ENCODE peak calls at places on chromosomes 6 and 20, in eight cellular contexts. One of them, this sample, is unnamed.

GRCh38 chr6:37160922-37161778 is 8.8 kb upstream of the PIM1 start:
- DNase-seq in adrenal gland: no peak
- DNase-seq in nephron progenitor cell: no peak
- DNase-seq in NCI-H2081: no peak
- DNase-seq in NCI-H2171 treated with DMSO at 0.1 percent for 48 hours: no peak
- DNase-seq in EL: peak; percentile 23
- DNase-seq in PC-9: no peak
- DNase-seq in dermis microvascular lymphatic vessel endothelial cell: no peak
- DNase-seq in this sample: peak; percentile 42

GRCh38 chr20:57429579-57430202 is 38.5 kb downstream of the RBM38 start:
- DNase-seq in adrenal gland: peak; percentile 54
- DNase-seq in nephron progenitor cell: no peak
- DNase-seq in NCI-H2081: no peak
- DNase-seq in NCI-H2171 treated with DMSO at 0.1 percent for 48 hours: no peak
- DNase-seq in EL: peak; percentile 32
- DNase-seq in PC-9: no peak
- DNase-seq in dermis microvascular lymphatic vessel endothelial cell: no peak
- DNase-seq in this sample: no peak

GRCh38 chr20:45268531-45268930 is 14.2 kb upstream of the SLPI start:
- DNase-seq in adrenal gland: no peak
- DNase-seq in nephron progenitor cell: no peak
- DNase-seq in NCI-H2081: no peak
- DNase-seq in NCI-H2171 treated with DMSO at 0.1 percent for 48 hours: no peak
- DNase-seq in EL: no peak
- DNase-seq in PC-9: no peak
- DNase-seq in dermis microvascular lymphatic vessel endothelial cell: no peak
- DNase-seq in this sample: no peak

GRCh38 chr20:36861875-36862801 is 13.8 kb upstream of the TLDC2 start:
- DNase-seq in adrenal gland: peak; percentile 97
- DNase-seq in nephron progenitor cell: peak; percentile 40
- DNase-seq in NCI-H2081: peak; percentile 81
- DNase-seq in NCI-H2171 treated with DMSO at 0.1 percent for 48 hours: peak; percentile 43
- DNase-seq in EL: peak; percentile 97
- DNase-seq in PC-9: peak; percentile 38
- DNase-seq in dermis microvascular lymphatic vessel endothelial cell: peak; percentile 71
- DNase-seq in this sample: peak; percentile 81

GRCh38 chr6:77926198-77926752 is 273.4 kb downstream of the MEI4 start:
- DNase-seq in adrenal gland: no peak
- DNase-seq in nephron progenitor cell: no peak
- DNase-seq in NCI-H2081: no peak
- DNase-seq in NCI-H2171 treated with DMSO at 0.1 percent for 48 hours: no peak
- DNase-seq in EL: peak; percentile 1
- DNase-seq in PC-9: no peak
- DNase-seq in dermis microvascular lymphatic vessel endothelial cell: peak; percentile 26
- DNase-seq in this sample: no peak

GRCh38 chr20:50385733-50386640 is 124.2 kb upstream of the PTPN1 start:
- DNase-seq in adrenal gland: no peak
- DNase-seq in nephron progenitor cell: no peak
- DNase-seq in NCI-H2081: no peak
- DNase-seq in NCI-H2171 treated with DMSO at 0.1 percent for 48 hours: no peak
- DNase-seq in EL: no peak
- DNase-seq in PC-9: no peak
- DNase-seq in dermis microvascular lymphatic vessel endothelial cell: no peak
- DNase-seq in this sample: no peak

GRCh38 chr6:143536866-143537691 is 25.6 kb upstream of the FUCA2 start:
- DNase-seq in adrenal gland: peak; percentile 66
- DNase-seq in nephron progenitor cell: peak; percentile 63
- DNase-seq in NCI-H2081: peak; percentile 18
- DNase-seq in NCI-H2171 treated with DMSO at 0.1 percent for 48 hours: peak; percentile 64
- DNase-seq in EL: peak; percentile 77
- DNase-seq in PC-9: no peak
- DNase-seq in dermis microvascular lymphatic vessel endothelial cell: peak; percentile 53
- DNase-seq in this sample: peak; percentile 50

GRCh38 chr20:62413025-62413580 is 6.0 kb upstream of the CABLES2 start:
- DNase-seq in adrenal gland: no peak
- DNase-seq in nephron progenitor cell: no peak
- DNase-seq in NCI-H2081: no peak
- DNase-seq in NCI-H2171 treated with DMSO at 0.1 percent for 48 hours: no peak
- DNase-seq in EL: no peak
- DNase-seq in PC-9: no peak
- DNase-seq in dermis microvascular lymphatic vessel endothelial cell: no peak
- DNase-seq in this sample: no peak

GRCh38 chr20:58647162-58647813 is 3.8 kb upstream of the STX16 start:
- DNase-seq in adrenal gland: no peak
- DNase-seq in nephron progenitor cell: no peak
- DNase-seq in NCI-H2081: no peak
- DNase-seq in NCI-H2171 treated with DMSO at 0.1 percent for 48 hours: peak; percentile 9
- DNase-seq in EL: no peak
- DNase-seq in PC-9: no peak
- DNase-seq in dermis microvascular lymphatic vessel endothelial cell: no peak
- DNase-seq in this sample: no peak

GRCh38 chr6:17494919-17495318 is 101.5 kb downstream of the CAP2 start:
- DNase-seq in adrenal gland: no peak
- DNase-seq in nephron progenitor cell: no peak
- DNase-seq in NCI-H2081: no peak
- DNase-seq in NCI-H2171 treated with DMSO at 0.1 percent for 48 hours: no peak
- DNase-seq in EL: no peak
- DNase-seq in PC-9: no peak
- DNase-seq in dermis microvascular lymphatic vessel endothelial cell: peak; percentile 80
- DNase-seq in this sample: no peak

GRCh38 chr6:31246051-31246495 is 25.8 kb downstream of the HLA-C start:
- DNase-seq in adrenal gland: no peak
- DNase-seq in nephron progenitor cell: peak; percentile 18
- DNase-seq in NCI-H2081: no peak
- DNase-seq in NCI-H2171 treated with DMSO at 0.1 percent for 48 hours: no peak
- DNase-seq in EL: peak; percentile 86
- DNase-seq in PC-9: peak; percentile 98
- DNase-seq in dermis microvascular lymphatic vessel endothelial cell: peak; percentile 68
- DNase-seq in this sample: no peak

GRCh38 chr6:33583591-33584155 is 3.6 kb upstream of the BAK1 start:
- DNase-seq in adrenal gland: no peak
- DNase-seq in nephron progenitor cell: peak; percentile 47
- DNase-seq in NCI-H2081: no peak
- DNase-seq in NCI-H2171 treated with DMSO at 0.1 percent for 48 hours: no peak
- DNase-seq in EL: peak; percentile 26
- DNase-seq in PC-9: no peak
- DNase-seq in dermis microvascular lymphatic vessel endothelial cell: no peak
- DNase-seq in this sample: no peak

GRCh38 chr6:11769816-11770545 is 8.6 kb downstream of the ADTRP start:
- DNase-seq in adrenal gland: no peak
- DNase-seq in nephron progenitor cell: no peak
- DNase-seq in NCI-H2081: peak; percentile 51
- DNase-seq in NCI-H2171 treated with DMSO at 0.1 percent for 48 hours: no peak
- DNase-seq in EL: no peak
- DNase-seq in PC-9: peak; percentile 82
- DNase-seq in dermis microvascular lymphatic vessel endothelial cell: no peak
- DNase-seq in this sample: no peak

GRCh38 chr6:144912474-144912873 is 627.3 kb downstream of the UTRN start:
- DNase-seq in adrenal gland: no peak
- DNase-seq in nephron progenitor cell: no peak
- DNase-seq in NCI-H2081: no peak
- DNase-seq in NCI-H2171 treated with DMSO at 0.1 percent for 48 hours: no peak
- DNase-seq in EL: peak; percentile 74
- DNase-seq in PC-9: no peak
- DNase-seq in dermis microvascular lymphatic vessel endothelial cell: no peak
- DNase-seq in this sample: no peak

This sample was measured in posterior cingulate gyrus.